ENCODE peak calls at places on chromosomes 12 and 14, in ten cellular contexts. One of them, this sample, is unnamed.

GRCh38 chr12:1122803-1123202 is 131.8 kb downstream of the ERC1 start:
- DNase-seq in GM03348: no peak
- DNase-seq in Calu3: no peak
- DNase-seq in pancreas: no peak
- DNase-seq in non-pigmented ciliary epithelial cell: no peak
- DNase-seq in stimulated activated CD4-positive, alpha-beta T cell treated with anti-CD3 and anti-CD28 coated beads, Interleukin-1b, Interleukin-23, amount 100 ng/mL, for 24 hours: no peak
- DNase-seq in HEK293T: no peak
- DNase-seq in NCI-H82: peak; percentile 89
- DNase-seq in WERI-Rb-1: peak; percentile 57
- DNase-seq in Peyer's patch: no peak
- DNase-seq in this sample: no peak

GRCh38 chr14:55427439-55427838 is 13.0 kb downstream of the TBPL2 start:
- DNase-seq in GM03348: no peak
- DNase-seq in Calu3: peak; percentile 43
- DNase-seq in pancreas: no peak
- DNase-seq in non-pigmented ciliary epithelial cell: no peak
- DNase-seq in stimulated activated CD4-positive, alpha-beta T cell treated with anti-CD3 and anti-CD28 coated beads, Interleukin-1b, Interleukin-23, amount 100 ng/mL, for 24 hours: no peak
- DNase-seq in HEK293T: no peak
- DNase-seq in NCI-H82: no peak
- DNase-seq in WERI-Rb-1: no peak
- DNase-seq in Peyer's patch: no peak
- DNase-seq in this sample: no peak

GRCh38 chr14:90510208-90510607 is 113.4 kb downstream of the CALM1 start:
- DNase-seq in GM03348: no peak
- DNase-seq in Calu3: peak; percentile 72
- DNase-seq in pancreas: peak; percentile 84
- DNase-seq in non-pigmented ciliary epithelial cell: no peak
- DNase-seq in stimulated activated CD4-positive, alpha-beta T cell treated with anti-CD3 and anti-CD28 coated beads, Interleukin-1b, Interleukin-23, amount 100 ng/mL, for 24 hours: no peak
- DNase-seq in HEK293T: no peak
- DNase-seq in NCI-H82: no peak
- DNase-seq in WERI-Rb-1: no peak
- DNase-seq in Peyer's patch: peak; percentile 68
- DNase-seq in this sample: no peak

GRCh38 chr14:90438841-90439240 is 42.0 kb downstream of the CALM1 start:
- DNase-seq in GM03348: no peak
- DNase-seq in Calu3: no peak
- DNase-seq in pancreas: no peak
- DNase-seq in non-pigmented ciliary epithelial cell: no peak
- DNase-seq in stimulated activated CD4-positive, alpha-beta T cell treated with anti-CD3 and anti-CD28 coated beads, Interleukin-1b, Interleukin-23, amount 100 ng/mL, for 24 hours: no peak
- DNase-seq in HEK293T: no peak
- DNase-seq in NCI-H82: no peak
- DNase-seq in WERI-Rb-1: no peak
- DNase-seq in Peyer's patch: no peak
- DNase-seq in this sample: no peak

GRCh38 chr14:102993523-102993922 is 63.8 kb downstream of the CDC42BPB start:
- DNase-seq in GM03348: peak; percentile 48
- DNase-seq in Calu3: peak; percentile 59
- DNase-seq in pancreas: no peak
- DNase-seq in non-pigmented ciliary epithelial cell: no peak
- DNase-seq in stimulated activated CD4-positive, alpha-beta T cell treated with anti-CD3 and anti-CD28 coated beads, Interleukin-1b, Interleukin-23, amount 100 ng/mL, for 24 hours: no peak
- DNase-seq in HEK293T: no peak
- DNase-seq in NCI-H82: no peak
- DNase-seq in WERI-Rb-1: no peak
- DNase-seq in Peyer's patch: peak; percentile 74
- DNase-seq in this sample: no peak

GRCh38 chr12:10453144-10453543 is at the start of gene KLRC1:
- DNase-seq in GM03348: no peak
- DNase-seq in Calu3: no peak
- DNase-seq in pancreas: no peak
- DNase-seq in non-pigmented ciliary epithelial cell: no peak
- DNase-seq in stimulated activated CD4-positive, alpha-beta T cell treated with anti-CD3 and anti-CD28 coated beads, Interleukin-1b, Interleukin-23, amount 100 ng/mL, for 24 hours: no peak
- DNase-seq in HEK293T: no peak
- DNase-seq in NCI-H82: no peak
- DNase-seq in WERI-Rb-1: no peak
- DNase-seq in Peyer's patch: no peak
- DNase-seq in this sample: no peak

GRCh38 chr12:62912644-62913043 is 22.3 kb downstream of the PPM1H start:
- DNase-seq in GM03348: no peak
- DNase-seq in Calu3: no peak
- DNase-seq in pancreas: no peak
- DNase-seq in non-pigmented ciliary epithelial cell: no peak
- DNase-seq in stimulated activated CD4-positive, alpha-beta T cell treated with anti-CD3 and anti-CD28 coated beads, Interleukin-1b, Interleukin-23, amount 100 ng/mL, for 24 hours: no peak
- DNase-seq in HEK293T: no peak
- DNase-seq in NCI-H82: no peak
- DNase-seq in WERI-Rb-1: peak; percentile 37
- DNase-seq in Peyer's patch: no peak
- DNase-seq in this sample: no peak

GRCh38 chr14:105074601-105075053 is 9.4 kb upstream of the GPR132 start:
- DNase-seq in GM03348: no peak
- DNase-seq in Calu3: no peak
- DNase-seq in pancreas: peak; percentile 23
- DNase-seq in non-pigmented ciliary epithelial cell: no peak
- DNase-seq in stimulated activated CD4-positive, alpha-beta T cell treated with anti-CD3 and anti-CD28 coated beads, Interleukin-1b, Interleukin-23, amount 100 ng/mL, for 24 hours: no peak
- DNase-seq in HEK293T: no peak
- DNase-seq in NCI-H82: peak; percentile 56
- DNase-seq in WERI-Rb-1: peak; percentile 36
- DNase-seq in Peyer's patch: peak; percentile 46
- DNase-seq in this sample: no peak

GRCh38 chr12:123058980-123059379 is 78.5 kb downstream of the ARL6IP4 start:
- DNase-seq in GM03348: peak; percentile 65
- DNase-seq in Calu3: no peak
- DNase-seq in pancreas: no peak
- DNase-seq in non-pigmented ciliary epithelial cell: no peak
- DNase-seq in stimulated activated CD4-positive, alpha-beta T cell treated with anti-CD3 and anti-CD28 coated beads, Interleukin-1b, Interleukin-23, amount 100 ng/mL, for 24 hours: no peak
- DNase-seq in HEK293T: no peak
- DNase-seq in NCI-H82: peak; percentile 26
- DNase-seq in WERI-Rb-1: no peak
- DNase-seq in Peyer's patch: no peak
- DNase-seq in this sample: no peak

This sample was measured in retinal pigment epithelial cell.